ENCODE peak calls at places on chromosomes 1 and 21, in five cellular contexts. O, Q, U, V and R are unnamed samples.

GRCh38 chr21:37939838-37940237 is 23.6 kb upstream of the KCNJ6 start:
- DNase-seq in O (no peak), Q (no peak), U (no peak), V (no peak), R (no peak)

GRCh38 chr1:204091066-204091465 is 18.2 kb downstream of the SOX13 start:
- DNase-seq in O (no peak), Q (no peak), U (no peak), V (no peak), R (no peak)

GRCh38 chr1:165631403-165632151 is 543 bp downstream of the MGST3 start:
- DNase-seq in O (peak; percentile 63), Q (peak; percentile 64), U (peak; percentile 86), V (peak; percentile 69), R (peak; percentile 49)

GRCh38 chr1:153119491-153119971 is 6.2 kb upstream of the SPRR2F start:
- DNase-seq in O (no peak), Q (no peak), U (no peak), V (no peak), R (no peak)

GRCh38 chr1:223716302-223716862 is 4.0 kb downstream of the CAPN2 start:
- DNase-seq in O (peak; percentile 46), Q (no peak), U (no peak), V (no peak), R (peak; percentile 39)

GRCh38 chr1:16900771-16901170 is 5.0 kb downstream of the RNU1-2 start:
- DNase-seq in O (no peak), Q (no peak), U (no peak), V (no peak), R (no peak)

GRCh38 chr21:32612075-32612998 is at the start of gene CFAP298:
- DNase-seq in O (peak; percentile 91), Q (peak; percentile 86), U (peak; percentile 96), V (peak; percentile 84), R (peak; percentile 86)

GRCh38 chr1:201539561-201540404 is 856 bp downstream of the NAV1 start:
- DNase-seq in O (no peak), Q (no peak), U (peak; percentile 85), V (peak; percentile 80), R (peak; percentile 71)

GRCh38 chr1:30305061-30305460 is 418.3 kb downstream of the MATN1 start:
- DNase-seq in O (no peak), Q (no peak), U (no peak), V (no peak), R (no peak)

GRCh38 chr1:27057389-27057788 is 44.7 kb upstream of the TENT5B start:
- DNase-seq in O (no peak), Q (no peak), U (no peak), V (no peak), R (no peak)

GRCh38 chr1:232509570-232509969 is 120.4 kb downstream of the SIPA1L2 start:
- DNase-seq in O (no peak), Q (no peak), U (peak; percentile 45), V (no peak), R (no peak)

GRCh38 chr1:67737875-67738274 is 52.9 kb downstream of the GADD45A start:
- DNase-seq in O (no peak), Q (no peak), U (no peak), V (no peak), R (no peak)

GRCh38 chr1:215228193-215228592 is 145.7 kb downstream of the KCNK2 start:
- DNase-seq in O (no peak), Q (no peak), U (no peak), V (no peak), R (no peak)

GRCh38 chr1:5728956-5729355 is 263.3 kb downstream of the NPHP4 start:
- DNase-seq in O (no peak), Q (no peak), U (no peak), V (no peak), R (peak; percentile 20)

GRCh38 chr1:212794561-212795014 is 2.9 kb downstream of the TATDN3 start:
- DNase-seq in O (peak; percentile 84), Q (no peak), U (no peak), V (no peak), R (no peak)

GRCh38 chr1:232143315-232143886 is 486.5 kb downstream of the SIPA1L2 start:
- DNase-seq in O (no peak), Q (no peak), U (no peak), V (no peak), R (no peak)

GRCh38 chr1:204073837-204074273 is 940 bp downstream of the SOX13 start:
- DNase-seq in O (no peak), Q (no peak), U (peak; percentile 82), V (no peak), R (no peak)

GRCh38 chr1:22876359-22877111 is 96.1 kb downstream of the LACTBL1 start:
- DNase-seq in O (no peak), Q (no peak), U (no peak), V (no peak), R (no peak)

GRCh38 chr21:38319781-38320180 is 63.0 kb downstream of the KCNJ15 start:
- DNase-seq in O (no peak), Q (no peak), U (no peak), V (no peak), R (no peak)

GRCh38 chr1:234486858-234487830 is 8.2 kb upstream of the TARBP1 start:
- DNase-seq in O (peak; percentile 60), Q (peak; percentile 61), U (no peak), V (no peak), R (no peak)

GRCh38 chr1:34985063-34985770 is at the start of gene TMEM35B:
- DNase-seq in O (peak; percentile 62), Q (peak; percentile 79), U (peak; percentile 92), V (peak; percentile 52), R (peak; percentile 77)

GRCh38 chr1:230084408-230085177 is 17.6 kb downstream of the GALNT2 start:
- DNase-seq in O (no peak), Q (no peak), U (no peak), V (peak; percentile 73), R (peak; percentile 74)

GRCh38 chr1:77037990-77038389 is 170.7 kb downstream of the ST6GALNAC5 start:
- DNase-seq in O (no peak), Q (no peak), U (no peak), V (no peak), R (no peak)

GRCh38 chr1:31432592-31433395 is 19.8 kb downstream of the SERINC2 start:
- DNase-seq in O (no peak), Q (no peak), U (no peak), V (no peak), R (no peak)

GRCh38 chr1:27192039-27192529 is 37.2 kb upstream of the SLC9A1 start:
- DNase-seq in O (no peak), Q (peak; percentile 77), U (no peak), V (no peak), R (no peak)

GRCh38 chr1:10170362-10170665 is 40.1 kb upstream of the KIF1B start:
- DNase-seq in O (no peak), Q (no peak), U (no peak), V (no peak), R (no peak)

DNA sequence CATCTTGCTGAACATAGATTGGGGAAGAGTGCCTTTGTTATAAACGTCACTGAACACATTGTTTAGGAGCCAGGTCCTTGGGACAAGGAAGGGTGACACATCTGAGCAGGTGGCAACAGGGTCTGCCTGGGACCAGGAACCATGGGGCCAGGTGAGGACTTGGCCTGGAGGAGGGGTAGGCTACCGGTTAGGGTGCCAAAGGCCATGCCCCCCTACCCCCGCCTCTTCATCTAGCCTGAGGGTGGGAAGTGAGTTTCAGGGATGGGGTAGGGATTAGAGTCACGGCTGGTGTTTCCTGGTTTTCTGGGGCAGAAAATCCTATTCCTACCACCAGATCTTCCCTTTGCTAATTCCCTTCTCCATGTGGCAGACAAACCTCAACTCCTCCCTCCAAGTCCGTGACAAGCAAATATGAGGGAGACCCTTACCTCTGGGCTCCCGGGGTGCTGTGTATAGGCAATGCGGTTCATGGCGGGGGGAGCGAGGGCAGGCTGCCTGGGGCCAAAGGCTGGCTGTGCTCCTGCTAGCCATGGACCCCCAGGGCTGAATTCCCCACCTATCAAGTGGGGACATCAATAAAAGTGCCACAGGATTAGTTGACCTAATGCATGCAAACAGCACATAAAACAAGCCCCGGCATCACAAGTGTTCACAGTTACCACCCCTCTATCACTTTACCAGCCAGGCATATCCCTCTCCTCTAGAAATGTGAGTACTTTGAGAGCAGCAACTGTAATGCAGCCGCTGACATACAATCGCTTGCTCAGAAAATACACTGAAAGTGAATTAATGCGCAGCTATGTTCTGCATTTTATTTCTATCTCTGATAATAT is 14.5 kb downstream of the CD247 start:
- DNase-seq in O (no peak), Q (no peak), U (no peak), V (no peak), R (no peak)
- H3K4me3 ChIP-seq in O (no peak overlapping the region), Q (no peak overlapping the region), U (no peak overlapping the region), V (no peak overlapping the region), R (no peak overlapping the region)

GRCh38 chr1:156123356-156124196 is 9.1 kb downstream of the LMNA start:
- DNase-seq in O (peak; percentile 87), Q (peak; percentile 96), U (peak; percentile 98), V (peak; percentile 99), R (peak; percentile 93)
- TF ChIP-seq CTCF in O (peak; percentile 16), Q (no peak), U (no peak), V (peak; percentile 12), R (no peak)

GRCh38 chr1:12177999-12178441 is 11.2 kb downstream of the TNFRSF1B start:
- DNase-seq in O (peak; percentile 76), Q (peak; percentile 61), U (peak; percentile 88), V (peak; percentile 69), R (peak; percentile 39)
- H3K4me3 ChIP-seq in O (no peak overlapping the region), Q (no peak overlapping the region), U (no peak overlapping the region), V (no peak overlapping the region), R (no peak overlapping the region)

GRCh38 chr1:180778782-180779398 is 133.8 kb upstream of the KIAA1614 start:
- DNase-seq in O (no peak), Q (peak; percentile 40), U (no peak), V (no peak), R (no peak)
- TF ChIP-seq CTCF in O (peak; percentile 3), Q (peak; percentile 13), U (peak; percentile 45), V (no peak), R (no peak)

GRCh38 chr1:70706381-70707173 is 295.5 kb downstream of the CTH start:
- DNase-seq in O (no peak), Q (no peak), U (no peak), V (peak; percentile 19), R (no peak)
- H3K4me3 ChIP-seq in O (no peak overlapping the region), Q (no peak overlapping the region), U (peak overlapping the region; percentile 75), V (peak overlapping the region; percentile 49), R (peak overlapping the region; percentile 22)

DNA sequence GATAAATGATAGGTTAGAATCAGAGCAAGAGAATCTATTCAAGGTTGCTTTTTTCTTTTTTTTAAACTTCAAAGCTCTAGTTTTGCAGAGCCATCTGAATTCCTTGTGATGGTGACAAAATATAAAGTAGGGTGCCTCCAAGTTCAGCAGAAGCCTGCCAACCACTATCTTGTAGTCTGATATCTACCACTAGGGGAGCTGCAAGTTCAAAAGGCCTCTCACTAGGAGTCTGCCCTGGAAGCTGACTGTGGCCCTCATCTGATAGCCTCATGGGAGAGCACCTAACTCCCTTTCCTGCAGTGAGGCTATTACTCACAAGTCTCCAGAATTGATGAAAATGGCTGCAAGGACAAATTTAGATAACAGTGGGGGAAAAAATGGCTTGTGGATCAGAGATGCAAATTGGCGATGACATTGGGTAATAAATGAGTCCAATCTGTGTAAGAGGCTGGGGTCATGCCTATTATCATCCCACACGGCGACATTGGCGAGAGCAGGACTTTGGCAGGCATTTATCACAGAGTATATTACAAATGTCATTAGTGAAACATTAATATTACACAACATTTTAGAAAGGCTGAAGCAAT is 10.7 kb upstream of the ZP4 start:
- DNase-seq in O (no peak), Q (peak; percentile 5), U (no peak), V (no peak), R (no peak)
- TF ChIP-seq CTCF in O (peak; percentile 19), Q (no peak), U (peak; percentile 40), V (no peak), R (peak; percentile 34)

GRCh38 chr21:17514124-17514481 is 1.3 kb downstream of the CXADR start:
- DNase-seq in O (no peak), Q (no peak), U (no peak), V (no peak), R (no peak)
- H3K4me3 ChIP-seq in O (no peak overlapping the region), Q (peak overlapping the region; percentile 59), U (peak overlapping the region; percentile 61), V (no peak overlapping the region), R (peak overlapping the region; percentile 91)